ENCODE peak calls at places on chromosomes 11 and 22, in five cellular contexts. A, Q, E, H and G are unnamed samples.

GRCh38 chr11:129291556-129291955 is 84.1 kb upstream of the BARX2 start:
- DNase-seq in A (no peak), Q (no peak), E (no peak), H (no peak), G (no peak)

GRCh38 chr11:128226106-128226716 is 361.1 kb downstream of the ETS1 start:
- DNase-seq in A (no peak), Q (no peak), E (no peak), H (no peak), G (no peak)

GRCh38 chr11:10478066-10478465 is 23.0 kb downstream of the AMPD3 start:
- DNase-seq in A (no peak), Q (no peak), E (no peak), H (no peak), G (no peak)

GRCh38 chr11:63813563-63814382 is 517 bp downstream of the SPINDOC start:
- DNase-seq in A (peak; percentile 7), Q (peak; percentile 33), E (peak; percentile 12), H (peak; percentile 50), G (peak; percentile 70)

GRCh38 chr11:106271686-106272085 is 194.2 kb downstream of the AASDHPPT start:
- DNase-seq in A (no peak), Q (no peak), E (peak; percentile 66), H (peak; percentile 21), G (no peak)

GRCh38 chr11:133928628-133929059 is 28.1 kb downstream of the IGSF9B start:
- DNase-seq in A (no peak), Q (peak; percentile 30), E (no peak), H (no peak), G (peak; percentile 53)

GRCh38 chr11:13535819-13536218 is 40.0 kb upstream of the PTH start:
- DNase-seq in A (no peak), Q (no peak), E (no peak), H (no peak), G (no peak)

GRCh38 chr11:72454791-72455190 is 20.5 kb upstream of the CLPB start:
- DNase-seq in A (no peak), Q (no peak), E (no peak), H (no peak), G (no peak)

GRCh38 chr22:22425366-22425765 is 83.2 kb downstream of the ZNF280B start:
- DNase-seq in A (no peak), Q (no peak), E (no peak), H (no peak), G (no peak)

GRCh38 chr11:17988465-17988864 is 24.4 kb downstream of the SERGEF start:
- DNase-seq in A (no peak), Q (no peak), E (no peak), H (no peak), G (no peak)

GRCh38 chr11:19506803-19507466 is 205.7 kb upstream of the NAV2 start:
- DNase-seq in A (no peak), Q (no peak), E (no peak), H (no peak), G (no peak)

GRCh38 chr11:66188580-66188979 is 79.9 kb upstream of the RAB1B start:
- DNase-seq in A (no peak), Q (no peak), E (peak; percentile 73), H (peak; percentile 85), G (no peak)

GRCh38 chr11:13061294-13061990 is 52.3 kb downstream of the RASSF10 start:
- DNase-seq in A (no peak), Q (no peak), E (no peak), H (no peak), G (no peak)

GRCh38 chr22:24942301-24942700 is 4.2 kb downstream of the LHFPL7 start:
- DNase-seq in A (no peak), Q (peak; percentile 53), E (no peak), H (no peak), G (no peak)

GRCh38 chr22:42321908-42322561 is 51.6 kb upstream of the TCF20 start:
- DNase-seq in A (no peak), Q (no peak), E (no peak), H (no peak), G (no peak)

GRCh38 chr11:111077938-111078337 is 167.6 kb upstream of the POU2AF2 start:
- DNase-seq in A (no peak), Q (no peak), E (peak; percentile 8), H (peak; percentile 7), G (no peak)

GRCh38 chr11:23903044-23903704 is 593.7 kb upstream of the LUZP2 start:
- DNase-seq in A (no peak), Q (no peak), E (peak; percentile 95), H (peak; percentile 95), G (no peak)

GRCh38 chr11:126507646-126508045 is 152.2 kb downstream of the ST3GAL4 start:
- DNase-seq in A (no peak), Q (no peak), E (no peak), H (no peak), G (no peak)

GRCh38 chr11:14029415-14029814 is 66.9 kb downstream of the SPON1 start:
- DNase-seq in A (no peak), Q (no peak), E (no peak), H (no peak), G (no peak)

GRCh38 chr11:57679396-57679795 is 11.5 kb downstream of the ZDHHC5 start:
- DNase-seq in A (no peak), Q (no peak), E (no peak), H (no peak), G (no peak)

GRCh38 chr11:86596861-86597632 is 75.4 kb downstream of the ME3 start:
- DNase-seq in A (no peak), Q (no peak), E (no peak), H (peak; percentile 43), G (no peak)

GRCh38 chr11:9672288-9672916 is 8.5 kb downstream of the SWAP70 start:
- DNase-seq in A (no peak), Q (no peak), E (no peak), H (peak; percentile 54), G (no peak)

GRCh38 chr11:44630511-44631210 is 65.2 kb downstream of the CD82 start:
- DNase-seq in A (no peak), Q (peak; percentile 7), E (no peak), H (no peak), G (no peak)

GRCh38 chr11:62337682-62338181 is 484 bp downstream of the ASRGL1 start:
- DNase-seq in A (no peak), Q (peak; percentile 38), E (no peak), H (no peak), G (no peak)

GRCh38 chr11:89381094-89381493 is 110.1 kb downstream of the NOX4 start:
- DNase-seq in A (no peak), Q (no peak), E (peak; percentile 31), H (peak; percentile 98), G (no peak)

GRCh38 chr11:70732493-70733206 is 334.3 kb downstream of the CTTN start:
- DNase-seq in A (no peak), Q (no peak), E (no peak), H (no peak), G (no peak)

GRCh38 chr11:123086315-123086714 is 24.4 kb upstream of the HSPA8 start:
- DNase-seq in A (no peak), Q (no peak), E (no peak), H (no peak), G (no peak)

GRCh38 chr11:122850076-122850631 is 11.9 kb downstream of the CRTAM start:
- DNase-seq in A (peak; percentile 64), Q (no peak), E (no peak), H (peak; percentile 57), G (no peak)

GRCh38 chr11:8593935-8594909 is at the start of gene STK33:
- DNase-seq in A (no peak), Q (peak; percentile 66), E (no peak), H (no peak), G (no peak)

GRCh38 chr11:133326849-133327248 is 205.5 kb downstream of the OPCML start:
- DNase-seq in A (no peak), Q (no peak), E (no peak), H (no peak), G (no peak)

GRCh38 chr11:35337136-35337918 is 82.0 kb downstream of the SLC1A2 start:
- DNase-seq in A (no peak), Q (no peak), E (peak; percentile 94), H (peak; percentile 99), G (no peak)

GRCh38 chr11:120332822-120333716 is 3.1 kb upstream of the ARHGEF12 start:
- DNase-seq in A (no peak), Q (no peak), E (no peak), H (no peak), G (no peak)

GRCh38 chr11:1168721-1169161 is 11.0 kb downstream of the MUC5AC start:
- DNase-seq in A (no peak), Q (no peak), E (no peak), H (no peak), G (no peak)

GRCh38 chr22:18000441-18001039 is 23.8 kb downstream of the MICAL3 start:
- DNase-seq in A (peak; percentile 10), Q (no peak), E (no peak), H (no peak), G (no peak)